ENCODE peak calls at places on chromosomes 7 and 10, in ten cellular contexts. One of them, this sample, is unnamed. For H3K27me3, the result is how much of the 10 kb centered on the place peaks cover.

GRCh38 chr7:68507644-68508043 is 1090.6 kb upstream of the AUTS2 start:
- DNase-seq in lung: no peak
- DNase-seq in AG04450: no peak
- DNase-seq in CD8-positive, alpha-beta memory T cell: no peak
- DNase-seq in neuronal stem cell: no peak
- DNase-seq in colonic mucosa: no peak
- DNase-seq in cardiac muscle cell: no peak
- DNase-seq in dorsolateral prefrontal cortex: no peak
- DNase-seq in IMR-90: no peak
- DNase-seq in aorta: no peak
- DNase-seq in this sample: no peak

GRCh38 chr7:27171636-27172387 is 2.3 kb downstream of the HOXA10 start:
- DNase-seq in lung: no peak
- DNase-seq in AG04450: no peak
- DNase-seq in CD8-positive, alpha-beta memory T cell: peak
- DNase-seq in neuronal stem cell: no peak
- DNase-seq in colonic mucosa: no peak
- DNase-seq in cardiac muscle cell: no peak
- DNase-seq in dorsolateral prefrontal cortex: no peak
- DNase-seq in IMR-90: no peak
- DNase-seq in aorta: peak
- DNase-seq in this sample: no peak

GRCh38 chr7:157013602-157014549 is 3.4 kb upstream of the MNX1 start:
- DNase-seq in lung: no peak
- DNase-seq in AG04450: no peak
- DNase-seq in CD8-positive, alpha-beta memory T cell: no peak
- DNase-seq in neuronal stem cell: no peak
- DNase-seq in colonic mucosa: no peak
- DNase-seq in cardiac muscle cell: no peak
- DNase-seq in dorsolateral prefrontal cortex: no peak
- DNase-seq in IMR-90: no peak
- DNase-seq in aorta: no peak
- DNase-seq in this sample: no peak

GRCh38 chr10:32054087-32054486 is 2.1 kb downstream of the KIF5B start:
- DNase-seq in lung: no peak
- DNase-seq in AG04450: peak
- DNase-seq in CD8-positive, alpha-beta memory T cell: no peak
- DNase-seq in neuronal stem cell: peak
- DNase-seq in colonic mucosa: peak
- DNase-seq in cardiac muscle cell: no peak
- DNase-seq in dorsolateral prefrontal cortex: peak
- DNase-seq in IMR-90: peak
- DNase-seq in aorta: no peak
- DNase-seq in this sample: no peak

GRCh38 chr10:28785018-28785417 is 107.7 kb downstream of the BAMBI start:
- DNase-seq in lung: no peak
- DNase-seq in AG04450: no peak
- DNase-seq in CD8-positive, alpha-beta memory T cell: no peak
- DNase-seq in neuronal stem cell: no peak
- DNase-seq in colonic mucosa: no peak
- DNase-seq in cardiac muscle cell: no peak
- DNase-seq in dorsolateral prefrontal cortex: no peak
- DNase-seq in IMR-90: no peak
- DNase-seq in aorta: no peak
- DNase-seq in this sample: no peak

GRCh38 chr10:11397980-11398580 is 213.4 kb downstream of the USP6NL start:
- DNase-seq in lung: no peak
- DNase-seq in AG04450: no peak
- DNase-seq in CD8-positive, alpha-beta memory T cell: no peak
- DNase-seq in neuronal stem cell: no peak
- DNase-seq in colonic mucosa: no peak
- DNase-seq in cardiac muscle cell: no peak
- DNase-seq in dorsolateral prefrontal cortex: no peak
- DNase-seq in IMR-90: peak
- DNase-seq in aorta: no peak
- DNase-seq in this sample: peak

GRCh38 chr7:351256-351655 is 61.3 kb downstream of the FOXL3 start:
- DNase-seq in lung: no peak
- DNase-seq in AG04450: no peak
- DNase-seq in CD8-positive, alpha-beta memory T cell: peak
- DNase-seq in neuronal stem cell: no peak
- DNase-seq in colonic mucosa: no peak
- DNase-seq in cardiac muscle cell: no peak
- DNase-seq in dorsolateral prefrontal cortex: no peak
- DNase-seq in IMR-90: no peak
- DNase-seq in aorta: no peak
- DNase-seq in this sample: no peak

GRCh38 chr7:129469930-129470329 is 32.4 kb upstream of the SMKR1 start:
- DNase-seq in lung: no peak
- DNase-seq in AG04450: no peak
- DNase-seq in CD8-positive, alpha-beta memory T cell: no peak
- DNase-seq in neuronal stem cell: no peak
- DNase-seq in colonic mucosa: no peak
- DNase-seq in cardiac muscle cell: no peak
- DNase-seq in dorsolateral prefrontal cortex: no peak
- DNase-seq in IMR-90: no peak
- DNase-seq in aorta: no peak
- DNase-seq in this sample: no peak

GRCh38 chr10:77023396-77023795 is 614.2 kb downstream of the KCNMA1 start:
- DNase-seq in lung: no peak
- DNase-seq in AG04450: no peak
- DNase-seq in CD8-positive, alpha-beta memory T cell: no peak
- DNase-seq in neuronal stem cell: no peak
- DNase-seq in colonic mucosa: no peak
- DNase-seq in cardiac muscle cell: no peak
- DNase-seq in dorsolateral prefrontal cortex: no peak
- DNase-seq in IMR-90: no peak
- DNase-seq in aorta: no peak
- DNase-seq in this sample: no peak

GRCh38 chr7:6641305-6642035 is 4.4 kb downstream of the ZNF316 start:
- DNase-seq in lung: no peak
- DNase-seq in AG04450: no peak
- DNase-seq in CD8-positive, alpha-beta memory T cell: no peak
- DNase-seq in neuronal stem cell: no peak
- DNase-seq in colonic mucosa: no peak
- DNase-seq in cardiac muscle cell: no peak
- DNase-seq in dorsolateral prefrontal cortex: no peak
- DNase-seq in IMR-90: no peak
- DNase-seq in aorta: no peak
- DNase-seq in this sample: no peak

GRCh38 chr10:62433181-62433692 is 59.1 kb downstream of the ZNF365 start:
- DNase-seq in lung: peak
- DNase-seq in AG04450: peak
- DNase-seq in CD8-positive, alpha-beta memory T cell: no peak
- DNase-seq in neuronal stem cell: no peak
- DNase-seq in colonic mucosa: no peak
- DNase-seq in cardiac muscle cell: no peak
- DNase-seq in dorsolateral prefrontal cortex: peak
- DNase-seq in IMR-90: peak
- DNase-seq in aorta: peak
- DNase-seq in this sample: peak

GRCh38 chr7:100374601-100375000 is 1.3 kb downstream of the PILRA start:
- DNase-seq in lung: no peak
- DNase-seq in AG04450: no peak
- DNase-seq in CD8-positive, alpha-beta memory T cell: no peak
- DNase-seq in neuronal stem cell: no peak
- DNase-seq in colonic mucosa: no peak
- DNase-seq in cardiac muscle cell: no peak
- DNase-seq in dorsolateral prefrontal cortex: no peak
- DNase-seq in IMR-90: no peak
- DNase-seq in aorta: no peak
- DNase-seq in this sample: no peak

GRCh38 chr7:151366141-151366871 is 24.7 kb downstream of the NUB1 start:
- DNase-seq in lung: no peak
- DNase-seq in AG04450: peak
- DNase-seq in CD8-positive, alpha-beta memory T cell: no peak
- DNase-seq in neuronal stem cell: no peak
- DNase-seq in colonic mucosa: no peak
- DNase-seq in cardiac muscle cell: no peak
- DNase-seq in dorsolateral prefrontal cortex: no peak
- DNase-seq in IMR-90: peak
- DNase-seq in aorta: no peak
- DNase-seq in this sample: no peak

GRCh38 chr7:142790056-142790455 is 19.3 kb downstream of the PRSS2 start:
- DNase-seq in lung: no peak
- DNase-seq in AG04450: no peak
- DNase-seq in CD8-positive, alpha-beta memory T cell: peak
- DNase-seq in neuronal stem cell: no peak
- DNase-seq in colonic mucosa: no peak
- DNase-seq in cardiac muscle cell: no peak
- DNase-seq in dorsolateral prefrontal cortex: no peak
- DNase-seq in IMR-90: no peak
- DNase-seq in aorta: no peak
- DNase-seq in this sample: no peak
- H3K27me3 ChIP-seq in lung: under half
- H3K27me3 ChIP-seq in AG04450: under half
- H3K27me3 ChIP-seq in CD8-positive, alpha-beta memory T cell: under half
- H3K27me3 ChIP-seq in neuronal stem cell: under half
- H3K27me3 ChIP-seq in colonic mucosa: under half
- H3K27me3 ChIP-seq in cardiac muscle cell: under half
- H3K27me3 ChIP-seq in dorsolateral prefrontal cortex: under half
- H3K27me3 ChIP-seq in IMR-90: under half
- H3K27me3 ChIP-seq in aorta: under half
- H3K27me3 ChIP-seq in this sample: under half

GRCh38 chr10:103691267-103691666 is 164.1 kb downstream of the SH3PXD2A start:
- DNase-seq in lung: no peak
- DNase-seq in AG04450: no peak
- DNase-seq in CD8-positive, alpha-beta memory T cell: no peak
- DNase-seq in neuronal stem cell: no peak
- DNase-seq in colonic mucosa: no peak
- DNase-seq in cardiac muscle cell: no peak
- DNase-seq in dorsolateral prefrontal cortex: no peak
- DNase-seq in IMR-90: no peak
- DNase-seq in aorta: no peak
- DNase-seq in this sample: no peak
- H3K27ac ChIP-seq in lung: no peak
- H3K27ac ChIP-seq in AG04450: no peak
- H3K27ac ChIP-seq in CD8-positive, alpha-beta memory T cell: no peak
- H3K27ac ChIP-seq in neuronal stem cell: no peak
- H3K27ac ChIP-seq in colonic mucosa: no peak
- H3K27ac ChIP-seq in cardiac muscle cell: no peak
- H3K27ac ChIP-seq in dorsolateral prefrontal cortex: peak
- H3K27ac ChIP-seq in IMR-90: no peak
- H3K27ac ChIP-seq in aorta: no peak
- H3K27ac ChIP-seq in this sample: no peak

GRCh38 chr7:122311719-122312118 is 7.2 kb upstream of the FEZF1 start:
- DNase-seq in lung: no peak
- DNase-seq in AG04450: no peak
- DNase-seq in CD8-positive, alpha-beta memory T cell: no peak
- DNase-seq in neuronal stem cell: no peak
- DNase-seq in colonic mucosa: no peak
- DNase-seq in cardiac muscle cell: no peak
- DNase-seq in dorsolateral prefrontal cortex: no peak
- DNase-seq in IMR-90: no peak
- DNase-seq in aorta: no peak
- DNase-seq in this sample: no peak
- H3K27me3 ChIP-seq in lung: under half
- H3K27me3 ChIP-seq in AG04450: half or more
- H3K27me3 ChIP-seq in CD8-positive, alpha-beta memory T cell: under half
- H3K27me3 ChIP-seq in neuronal stem cell: half or more
- H3K27me3 ChIP-seq in colonic mucosa: half or more
- H3K27me3 ChIP-seq in cardiac muscle cell: half or more
- H3K27me3 ChIP-seq in dorsolateral prefrontal cortex: half or more
- H3K27me3 ChIP-seq in IMR-90: half or more
- H3K27me3 ChIP-seq in aorta: under half
- H3K27me3 ChIP-seq in this sample: under half

GRCh38 chr10:97180986-97181385 is 4.8 kb downstream of the SLIT1 start:
- DNase-seq in lung: no peak
- DNase-seq in AG04450: no peak
- DNase-seq in CD8-positive, alpha-beta memory T cell: no peak
- DNase-seq in neuronal stem cell: no peak
- DNase-seq in colonic mucosa: no peak
- DNase-seq in cardiac muscle cell: no peak
- DNase-seq in dorsolateral prefrontal cortex: no peak
- DNase-seq in IMR-90: no peak
- DNase-seq in aorta: peak
- DNase-seq in this sample: no peak

GRCh38 chr10:97179311-97179710 is 6.4 kb downstream of the SLIT1 start:
- DNase-seq in lung: no peak
- DNase-seq in AG04450: no peak
- DNase-seq in CD8-positive, alpha-beta memory T cell: no peak
- DNase-seq in neuronal stem cell: no peak
- DNase-seq in colonic mucosa: no peak
- DNase-seq in cardiac muscle cell: no peak
- DNase-seq in dorsolateral prefrontal cortex: no peak
- DNase-seq in IMR-90: no peak
- DNase-seq in aorta: peak
- DNase-seq in this sample: no peak

GRCh38 chr10:97179731-97180366 is 5.9 kb downstream of the SLIT1 start:
- DNase-seq in lung: no peak
- DNase-seq in AG04450: no peak
- DNase-seq in CD8-positive, alpha-beta memory T cell: no peak
- DNase-seq in neuronal stem cell: peak
- DNase-seq in colonic mucosa: no peak
- DNase-seq in cardiac muscle cell: peak
- DNase-seq in dorsolateral prefrontal cortex: peak
- DNase-seq in IMR-90: no peak
- DNase-seq in aorta: peak
- DNase-seq in this sample: peak

GRCh38 chr10:97182327-97182990 is 3.3 kb downstream of the SLIT1 start:
- DNase-seq in lung: no peak
- DNase-seq in AG04450: no peak
- DNase-seq in CD8-positive, alpha-beta memory T cell: no peak
- DNase-seq in neuronal stem cell: no peak
- DNase-seq in colonic mucosa: no peak
- DNase-seq in cardiac muscle cell: no peak
- DNase-seq in dorsolateral prefrontal cortex: no peak
- DNase-seq in IMR-90: no peak
- DNase-seq in aorta: peak
- DNase-seq in this sample: no peak

GRCh38 chr10:97180367-97180763 is 5.4 kb downstream of the SLIT1 start:
- DNase-seq in lung: no peak
- DNase-seq in AG04450: no peak
- DNase-seq in CD8-positive, alpha-beta memory T cell: no peak
- DNase-seq in neuronal stem cell: no peak
- DNase-seq in colonic mucosa: no peak
- DNase-seq in cardiac muscle cell: no peak
- DNase-seq in dorsolateral prefrontal cortex: no peak
- DNase-seq in IMR-90: no peak
- DNase-seq in aorta: peak
- DNase-seq in this sample: peak
- H3K27ac ChIP-seq in lung: no peak
- H3K27ac ChIP-seq in AG04450: no peak
- H3K27ac ChIP-seq in CD8-positive, alpha-beta memory T cell: no peak
- H3K27ac ChIP-seq in neuronal stem cell: no peak
- H3K27ac ChIP-seq in colonic mucosa: no peak
- H3K27ac ChIP-seq in cardiac muscle cell: no peak
- H3K27ac ChIP-seq in dorsolateral prefrontal cortex: no peak
- H3K27ac ChIP-seq in IMR-90: no peak
- H3K27ac ChIP-seq in aorta: no peak
- H3K27ac ChIP-seq in this sample: no peak

This sample was measured in SJCRH30.